ENCODE peak calls at places on chromosomes 1 and 21, in seven cellular contexts. C is A549, J is IMR-90, L is right lobe of liver, B is transverse colon, I is heart left ventricle, W is tibial nerve. H is an unnamed sample.

GRCh38 chr1:41423511-41424191 is 60.8 kb downstream of the EDN2 start:
- DNase-seq in C (no peak), J (no peak), L (peak; percentile 68), B (peak; percentile 18), I (peak; percentile 64), W (no peak), H (no peak)

GRCh38 chr1:95752515-95753381 is 518.7 kb downstream of the RWDD3 start:
- DNase-seq in C (no peak), J (no peak), L (no peak), B (no peak), I (no peak), W (no peak), H (no peak)

GRCh38 chr1:245245021-245245667 is 90.4 kb downstream of the KIF26B start:
- DNase-seq in C (no peak), J (no peak), L (no peak), B (peak; percentile 65), I (no peak), W (no peak), H (no peak)

GRCh38 chr1:69743146-69743545 is 175.4 kb downstream of the LRRC7 start:
- DNase-seq in C (no peak), J (no peak), L (no peak), B (no peak), I (no peak), W (no peak), H (no peak)

GRCh38 chr1:160400284-160400645 is at the start of gene VANGL2:
- DNase-seq in C (peak; percentile 69), J (peak; percentile 41), L (peak; percentile 46), B (peak; percentile 83), I (peak; percentile 84), W (peak; percentile 47), H (no peak)

GRCh38 chr1:56414728-56415224 is 164.6 kb downstream of the PLPP3 start:
- DNase-seq in C (peak; percentile 80), J (no peak), L (peak; percentile 84), B (no peak), I (no peak), W (no peak), H (no peak)

GRCh38 chr1:9231648-9232332 is 2.8 kb upstream of the H6PD start:
- DNase-seq in C (no peak), J (peak; percentile 64), L (no peak), B (no peak), I (no peak), W (no peak), H (no peak)

GRCh38 chr1:223641523-223642039 is 23.9 kb downstream of the CAPN8 start:
- DNase-seq in C (no peak), J (no peak), L (peak; percentile 83), B (peak; percentile 80), I (no peak), W (no peak), H (no peak)

GRCh38 chr1:180213401-180214177 is 16.5 kb upstream of the LHX4 start:
- DNase-seq in C (peak; percentile 19), J (no peak), L (peak; percentile 6), B (peak; percentile 41), I (no peak), W (no peak), H (no peak)

GRCh38 chr1:177248258-177248657 is 77.5 kb downstream of the BRINP2 start:
- DNase-seq in C (no peak), J (no peak), L (no peak), B (no peak), I (no peak), W (no peak), H (no peak)

GRCh38 chr1:110356379-110356778 is 17.2 kb downstream of the RBM15 start:
- DNase-seq in C (no peak), J (no peak), L (no peak), B (no peak), I (no peak), W (no peak), H (no peak)

DNA sequence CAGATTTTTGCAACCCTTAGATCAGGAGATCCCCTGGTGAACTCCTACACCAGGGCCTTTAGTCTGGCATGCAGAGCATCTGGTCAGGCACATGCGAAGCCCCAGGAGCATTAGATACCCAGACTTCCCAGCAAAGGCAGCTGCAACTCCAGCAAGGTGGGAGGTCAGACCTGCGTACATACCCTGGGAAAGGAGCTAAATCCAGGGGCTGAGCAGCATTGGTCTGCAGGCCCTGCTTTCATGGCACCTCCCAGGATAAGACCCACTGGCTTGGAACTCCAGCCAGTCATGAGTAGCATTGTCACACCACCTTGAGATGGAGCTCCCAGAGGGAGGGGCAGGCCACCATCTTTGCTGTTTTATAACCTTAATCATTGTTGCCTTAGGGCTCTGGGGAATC is 92.3 kb downstream of the KCNT2 start:
- DNase-seq in C (no peak), J (no peak), L (no peak), B (no peak), I (no peak), W (no peak), H (no peak)
- H3K4me3 ChIP-seq in C (no peak overlapping the region), J (no peak overlapping the region), L (no peak overlapping the region), B (no peak overlapping the region), I (no peak overlapping the region), W (no peak overlapping the region), H (no peak overlapping the region)

GRCh38 chr1:12078938-12079861 is 16.1 kb downstream of the TNFRSF8 start:
- DNase-seq in C (peak; percentile 34), J (peak; percentile 47), L (no peak), B (no peak), I (no peak), W (peak; percentile 38), H (no peak)
- TF ChIP-seq POLR2A in C (no peak), J (no peak), L (no peak), B (no peak), I (no peak), W (no peak), H (no peak)

DNA sequence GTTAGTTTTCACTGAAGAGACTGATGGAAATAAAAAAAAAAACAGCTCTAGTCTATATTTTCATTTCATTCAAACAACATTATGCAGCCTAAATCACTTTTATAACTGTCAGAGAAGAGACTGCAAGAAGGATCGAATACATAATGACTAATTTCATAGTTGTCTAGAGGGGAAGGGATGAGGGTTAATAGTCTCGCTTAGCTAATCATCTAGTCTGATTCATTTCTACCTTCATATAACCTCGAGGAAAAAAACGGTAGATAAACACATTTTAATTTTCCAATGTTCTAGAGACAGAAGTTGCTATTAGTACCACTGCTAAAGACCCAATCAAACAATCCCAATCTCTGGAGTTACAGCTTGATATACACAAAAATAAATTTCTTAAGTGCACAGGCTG is 3.5 kb downstream of the FUBP1 start:
- DNase-seq in C (no peak), J (peak; percentile 40), L (no peak), B (no peak), I (no peak), W (no peak), H (no peak)
- H3K4me3 ChIP-seq in C (peak overlapping the region; percentile 71), J (peak overlapping the region; percentile 15), L (no peak overlapping the region), B (no peak overlapping the region), I (peak overlapping the region; percentile 85), W (no peak overlapping the region), H (no peak overlapping the region)

GRCh38 chr21:31874817-31875216 is 2.0 kb downstream of the HUNK start:
- DNase-seq in C (no peak), J (no peak), L (no peak), B (peak; percentile 26), I (no peak), W (no peak), H (no peak)
- TF ChIP-seq POLR2A in C (no peak), J (no peak), L (no peak), B (no peak), I (no peak), W (no peak), H (no peak)

GRCh38 chr1:31751822-31752241 is 12.3 kb downstream of the ADGRB2 start:
- DNase-seq in C (no peak), J (no peak), L (no peak), B (no peak), I (no peak), W (no peak), H (no peak)

GRCh38 chr1:31752952-31753351 is 11.2 kb downstream of the ADGRB2 start:
- DNase-seq in C (no peak), J (no peak), L (no peak), B (no peak), I (no peak), W (no peak), H (no peak)

GRCh38 chr1:31750858-31751638 is 13.1 kb downstream of the ADGRB2 start:
- DNase-seq in C (no peak), J (peak; percentile 77), L (no peak), B (peak; percentile 35), I (no peak), W (no peak), H (no peak)

GRCh38 chr1:31753623-31754349 is 10.4 kb downstream of the ADGRB2 start:
- DNase-seq in C (no peak), J (peak; percentile 18), L (peak; percentile 80), B (peak; percentile 80), I (peak; percentile 59), W (no peak), H (no peak)

GRCh38 chr1:31752258-31752657 is 11.9 kb downstream of the ADGRB2 start:
- DNase-seq in C (no peak), J (no peak), L (no peak), B (no peak), I (no peak), W (no peak), H (no peak)
- H3K4me3 ChIP-seq in C (no peak overlapping the region), J (no peak overlapping the region), L (no peak overlapping the region), B (no peak overlapping the region), I (no peak overlapping the region), W (no peak overlapping the region), H (no peak overlapping the region)

GRCh38 chr21:41419921-41420862 is 5.8 kb upstream of the MX1 start:
- DNase-seq in C (peak; percentile 49), J (peak; percentile 84), L (peak; percentile 90), B (peak; percentile 86), I (peak; percentile 90), W (peak; percentile 85), H (peak; percentile 96)
- TF ChIP-seq POLR2A in C (no peak), J (no peak), L (peak; percentile 57), B (no peak), I (no peak), W (peak; percentile 3), H (no peak)

H was measured in lower leg skin.